ENCODE peak calls at places on chromosomes 5 and 9, in four cellular contexts. A is A172; V is stimulated activated CD4-positive, alpha-beta T cell treated with anti-CD3 and anti-CD28 coated beads, TNF-alpha, amount 100 ng/mL, for 4 hours; L is prostate gland. D is an unnamed sample.

GRCh38 chr5:79802404-79802803 is 112.8 kb downstream of the CMYA5 start:
- DNase-seq in V (no peak), A (no peak), L (no peak), D (no peak)

GRCh38 chr5:142015781-142016533 is 3.1 kb upstream of the GNPDA1 start:
- DNase-seq in A (peak; percentile 85), V (peak; percentile 26), L (no peak), D (peak; percentile 55)

GRCh38 chr5:82183828-82184227 is 94.3 kb downstream of the RPS23 start:
- DNase-seq in L (peak; percentile 8), A (no peak), V (no peak), D (no peak)

GRCh38 chr5:76617229-76617628 is 6.0 kb downstream of the F2RL2 start:
- DNase-seq in L (no peak), A (no peak), V (no peak), D (no peak)

GRCh38 chr5:85647349-85648127 is 970.2 kb upstream of the COX7C start:
- DNase-seq in L (no peak), V (no peak), A (no peak), D (no peak)

GRCh38 chr9:108040783-108041182 is 551.2 kb upstream of the KLF4 start:
- DNase-seq in L (no peak), A (peak; percentile 33), V (no peak), D (no peak)

GRCh38 chr9:78549711-78550110 is 252.8 kb downstream of the PSAT1 start:
- DNase-seq in A (no peak), V (no peak), L (no peak), D (no peak)

GRCh38 chr9:126615251-126615790 is 1.6 kb downstream of the LMX1B start:
- DNase-seq in V (peak; percentile 5), A (no peak), L (no peak), D (no peak)

GRCh38 chr5:95857185-95857945 is 34.8 kb upstream of the GLRX start:
- DNase-seq in A (no peak), L (no peak), V (no peak), D (no peak)

GRCh38 chr9:37984672-37985611 is 81.0 kb upstream of the SLC25A51 start:
- DNase-seq in L (no peak), V (no peak), A (peak; percentile 87), D (no peak)

GRCh38 chr9:88056876-88057275 is 81.4 kb downstream of the SPATA31C2 start:
- DNase-seq in A (peak; percentile 53), L (no peak), V (no peak), D (no peak)